ENCODE peak calls at places on chromosomes 1 and 21, in nine cellular contexts. One of them, this sample, is unnamed.

GRCh38 chr1:17874231-17874630 is 119.1 kb downstream of the ACTL8 start:
- DNase-seq in neuronal stem cell: no peak
- DNase-seq in cardiac muscle cell: no peak
- DNase-seq in thoracic aorta: no peak
- DNase-seq in K562: no peak
- DNase-seq in A549: no peak
- DNase-seq in upper lobe of right lung: no peak
- DNase-seq in GM23338: no peak
- DNase-seq in right atrium auricular region: no peak
- DNase-seq in this sample: no peak

GRCh38 chr1:2415801-2416208 is 3.4 kb upstream of the PEX10 start:
- DNase-seq in GM23338: no peak
- DNase-seq in cardiac muscle cell: no peak
- DNase-seq in A549: no peak
- DNase-seq in thoracic aorta: no peak
- DNase-seq in upper lobe of right lung: no peak
- DNase-seq in neuronal stem cell: no peak
- DNase-seq in right atrium auricular region: no peak
- DNase-seq in K562: no peak
- DNase-seq in this sample: no peak

GRCh38 chr1:32496127-32496526 is 31.3 kb downstream of the ZBTB8B start:
- DNase-seq in thoracic aorta: no peak
- DNase-seq in neuronal stem cell: no peak
- DNase-seq in GM23338: no peak
- DNase-seq in right atrium auricular region: no peak
- DNase-seq in upper lobe of right lung: no peak
- DNase-seq in cardiac muscle cell: no peak
- DNase-seq in K562: no peak
- DNase-seq in A549: no peak
- DNase-seq in this sample: no peak

GRCh38 chr1:167065481-167065880 is 24.7 kb downstream of the GPA33 start:
- DNase-seq in neuronal stem cell: no peak
- DNase-seq in GM23338: no peak
- DNase-seq in right atrium auricular region: no peak
- DNase-seq in A549: no peak
- DNase-seq in thoracic aorta: no peak
- DNase-seq in upper lobe of right lung: no peak
- DNase-seq in K562: no peak
- DNase-seq in cardiac muscle cell: no peak
- DNase-seq in this sample: no peak

GRCh38 chr1:46809071-46809470 is 10.2 kb downstream of the CYP4B1 start:
- DNase-seq in thoracic aorta: no peak
- DNase-seq in cardiac muscle cell: no peak
- DNase-seq in GM23338: no peak
- DNase-seq in upper lobe of right lung: no peak
- DNase-seq in K562: no peak
- DNase-seq in neuronal stem cell: no peak
- DNase-seq in A549: no peak
- DNase-seq in right atrium auricular region: no peak
- DNase-seq in this sample: no peak

GRCh38 chr1:219507432-219507831 is 105.5 kb downstream of the ZC3H11B start:
- DNase-seq in cardiac muscle cell: no peak
- DNase-seq in right atrium auricular region: no peak
- DNase-seq in upper lobe of right lung: no peak
- DNase-seq in GM23338: no peak
- DNase-seq in A549: no peak
- DNase-seq in K562: no peak
- DNase-seq in neuronal stem cell: no peak
- DNase-seq in thoracic aorta: no peak
- DNase-seq in this sample: no peak

GRCh38 chr1:202516434-202516877 is 168.0 kb downstream of the PPP1R12B start:
- DNase-seq in GM23338: no peak
- DNase-seq in K562: no peak
- DNase-seq in cardiac muscle cell: no peak
- DNase-seq in A549: no peak
- DNase-seq in neuronal stem cell: no peak
- DNase-seq in right atrium auricular region: no peak
- DNase-seq in thoracic aorta: no peak
- DNase-seq in upper lobe of right lung: no peak
- DNase-seq in this sample: no peak

GRCh38 chr21:36005018-36005417 is 55.3 kb downstream of the SETD4 start:
- DNase-seq in right atrium auricular region: no peak
- DNase-seq in thoracic aorta: no peak
- DNase-seq in GM23338: peak; percentile 27
- DNase-seq in cardiac muscle cell: no peak
- DNase-seq in K562: peak; percentile 17
- DNase-seq in upper lobe of right lung: no peak
- DNase-seq in neuronal stem cell: no peak
- DNase-seq in A549: no peak
- DNase-seq in this sample: peak; percentile 29

GRCh38 chr1:91173379-91173890 is 151.6 kb upstream of the ZNF644 start:
- DNase-seq in GM23338: no peak
- DNase-seq in neuronal stem cell: no peak
- DNase-seq in thoracic aorta: no peak
- DNase-seq in right atrium auricular region: no peak
- DNase-seq in cardiac muscle cell: no peak
- DNase-seq in upper lobe of right lung: no peak
- DNase-seq in A549: no peak
- DNase-seq in K562: no peak
- DNase-seq in this sample: no peak

GRCh38 chr1:248618119-248618518 is 16.8 kb downstream of the OR2T11 start:
- DNase-seq in upper lobe of right lung: no peak
- DNase-seq in cardiac muscle cell: no peak
- DNase-seq in thoracic aorta: no peak
- DNase-seq in GM23338: no peak
- DNase-seq in K562: no peak
- DNase-seq in neuronal stem cell: no peak
- DNase-seq in right atrium auricular region: no peak
- DNase-seq in A549: no peak
- DNase-seq in this sample: no peak

GRCh38 chr1:43232071-43232470 is 37.7 kb upstream of the TMEM125 start:
- DNase-seq in GM23338: no peak
- DNase-seq in cardiac muscle cell: no peak
- DNase-seq in upper lobe of right lung: no peak
- DNase-seq in neuronal stem cell: no peak
- DNase-seq in thoracic aorta: no peak
- DNase-seq in right atrium auricular region: peak; percentile 68
- DNase-seq in A549: no peak
- DNase-seq in K562: no peak
- DNase-seq in this sample: no peak

GRCh38 chr1:115727706-115728249 is 40.7 kb downstream of the CASQ2 start:
- DNase-seq in A549: no peak
- DNase-seq in thoracic aorta: no peak
- DNase-seq in upper lobe of right lung: peak; percentile 83
- DNase-seq in GM23338: no peak
- DNase-seq in K562: no peak
- DNase-seq in neuronal stem cell: no peak
- DNase-seq in right atrium auricular region: peak; percentile 82
- DNase-seq in cardiac muscle cell: no peak
- DNase-seq in this sample: peak; percentile 91

GRCh38 chr1:71650126-71650525 is 569.3 kb upstream of the ZRANB2 start:
- DNase-seq in right atrium auricular region: no peak
- DNase-seq in GM23338: no peak
- DNase-seq in upper lobe of right lung: no peak
- DNase-seq in A549: no peak
- DNase-seq in neuronal stem cell: no peak
- DNase-seq in K562: no peak
- DNase-seq in thoracic aorta: no peak
- DNase-seq in cardiac muscle cell: no peak
- DNase-seq in this sample: no peak

GRCh38 chr1:235650341-235651169 is 971 bp upstream of the GNG4 start:
- DNase-seq in upper lobe of right lung: no peak
- DNase-seq in right atrium auricular region: peak; percentile 46
- DNase-seq in A549: no peak
- DNase-seq in cardiac muscle cell: peak; percentile 49
- DNase-seq in K562: no peak
- DNase-seq in GM23338: peak; percentile 86
- DNase-seq in neuronal stem cell: peak; percentile 53
- DNase-seq in thoracic aorta: no peak
- DNase-seq in this sample: no peak

GRCh38 chr1:100539836-100540536 is 2.0 kb downstream of the GPR88 start:
- DNase-seq in right atrium auricular region: no peak
- DNase-seq in upper lobe of right lung: peak; percentile 67
- DNase-seq in GM23338: peak; percentile 66
- DNase-seq in cardiac muscle cell: peak; percentile 50
- DNase-seq in thoracic aorta: no peak
- DNase-seq in A549: no peak
- DNase-seq in K562: no peak
- DNase-seq in neuronal stem cell: peak; percentile 15
- DNase-seq in this sample: no peak

GRCh38 chr1:160375788-160376524 is 9.1 kb downstream of the NHLH1 start:
- DNase-seq in A549: no peak
- DNase-seq in thoracic aorta: no peak
- DNase-seq in neuronal stem cell: peak; percentile 54
- DNase-seq in right atrium auricular region: peak; percentile 55
- DNase-seq in GM23338: peak; percentile 71
- DNase-seq in K562: peak; percentile 38
- DNase-seq in upper lobe of right lung: no peak
- DNase-seq in cardiac muscle cell: no peak
- DNase-seq in this sample: peak; percentile 60
- H3K4me1 ChIP-seq in A549: no peaks in the 10 kb centered on the region
- H3K4me1 ChIP-seq in thoracic aorta: no peaks in the 10 kb centered on the region
- H3K4me1 ChIP-seq in neuronal stem cell: peaks cover 26% of the 10 kb centered on the region
- H3K4me1 ChIP-seq in right atrium auricular region: no peaks in the 10 kb centered on the region
- H3K4me1 ChIP-seq in GM23338: peaks cover 34% of the 10 kb centered on the region
- H3K4me1 ChIP-seq in K562: peaks cover 17% of the 10 kb centered on the region
- H3K4me1 ChIP-seq in upper lobe of right lung: peaks cover 11% of the 10 kb centered on the region
- H3K4me1 ChIP-seq in cardiac muscle cell: no peaks in the 10 kb centered on the region
- H3K4me1 ChIP-seq in this sample: peaks cover 39% of the 10 kb centered on the region

GRCh38 chr21:43020771-43021170 is 46.4 kb downstream of the PKNOX1 start:
- DNase-seq in upper lobe of right lung: peak; percentile 21
- DNase-seq in right atrium auricular region: no peak
- DNase-seq in GM23338: no peak
- DNase-seq in cardiac muscle cell: no peak
- DNase-seq in neuronal stem cell: no peak
- DNase-seq in K562: no peak
- DNase-seq in thoracic aorta: no peak
- DNase-seq in A549: no peak
- DNase-seq in this sample: no peak

GRCh38 chr21:43018519-43018918 is 44.2 kb downstream of the PKNOX1 start:
- DNase-seq in K562: no peak
- DNase-seq in upper lobe of right lung: peak; percentile 27
- DNase-seq in GM23338: no peak
- DNase-seq in cardiac muscle cell: no peak
- DNase-seq in A549: no peak
- DNase-seq in neuronal stem cell: no peak
- DNase-seq in thoracic aorta: no peak
- DNase-seq in right atrium auricular region: no peak
- DNase-seq in this sample: no peak

GRCh38 chr21:43020177-43020576 is 45.8 kb downstream of the PKNOX1 start:
- DNase-seq in GM23338: no peak
- DNase-seq in right atrium auricular region: no peak
- DNase-seq in K562: no peak
- DNase-seq in A549: no peak
- DNase-seq in neuronal stem cell: no peak
- DNase-seq in upper lobe of right lung: peak; percentile 36
- DNase-seq in thoracic aorta: no peak
- DNase-seq in cardiac muscle cell: no peak
- DNase-seq in this sample: no peak

GRCh38 chr21:43015906-43016540 is 41.7 kb downstream of the PKNOX1 start:
- DNase-seq in K562: no peak
- DNase-seq in cardiac muscle cell: no peak
- DNase-seq in neuronal stem cell: no peak
- DNase-seq in GM23338: no peak
- DNase-seq in A549: no peak
- DNase-seq in thoracic aorta: no peak
- DNase-seq in right atrium auricular region: no peak
- DNase-seq in upper lobe of right lung: peak; percentile 51
- DNase-seq in this sample: no peak

GRCh38 chr21:43016728-43017127 is 42.4 kb downstream of the PKNOX1 start:
- DNase-seq in A549: no peak
- DNase-seq in upper lobe of right lung: peak; percentile 7
- DNase-seq in cardiac muscle cell: no peak
- DNase-seq in right atrium auricular region: no peak
- DNase-seq in K562: no peak
- DNase-seq in neuronal stem cell: no peak
- DNase-seq in GM23338: no peak
- DNase-seq in thoracic aorta: no peak
- DNase-seq in this sample: no peak
- H3K4me1 ChIP-seq in A549: no peaks in the 10 kb centered on the region
- H3K4me1 ChIP-seq in upper lobe of right lung: no peaks in the 10 kb centered on the region
- H3K4me1 ChIP-seq in cardiac muscle cell: no peaks in the 10 kb centered on the region
- H3K4me1 ChIP-seq in right atrium auricular region: no peaks in the 10 kb centered on the region
- H3K4me1 ChIP-seq in K562: no peaks in the 10 kb centered on the region
- H3K4me1 ChIP-seq in neuronal stem cell: peaks cover 4% of the 10 kb centered on the region
- H3K4me1 ChIP-seq in GM23338: no peaks in the 10 kb centered on the region
- H3K4me1 ChIP-seq in thoracic aorta: no peaks in the 10 kb centered on the region
- H3K4me1 ChIP-seq in this sample: no peaks in the 10 kb centered on the region

GRCh38 chr1:231023150-231023549 is 16.9 kb downstream of the FAM89A start:
- DNase-seq in upper lobe of right lung: no peak
- DNase-seq in GM23338: no peak
- DNase-seq in right atrium auricular region: no peak
- DNase-seq in neuronal stem cell: no peak
- DNase-seq in cardiac muscle cell: no peak
- DNase-seq in A549: no peak
- DNase-seq in K562: no peak
- DNase-seq in thoracic aorta: no peak
- DNase-seq in this sample: no peak
- H3K4me1 ChIP-seq in upper lobe of right lung: peaks cover 25% of the 10 kb centered on the region
- H3K4me1 ChIP-seq in GM23338: peaks cover 17% of the 10 kb centered on the region
- H3K4me1 ChIP-seq in right atrium auricular region: no peaks in the 10 kb centered on the region
- H3K4me1 ChIP-seq in neuronal stem cell: no peaks in the 10 kb centered on the region
- H3K4me1 ChIP-seq in cardiac muscle cell: no peaks in the 10 kb centered on the region
- H3K4me1 ChIP-seq in A549: no peaks in the 10 kb centered on the region
- H3K4me1 ChIP-seq in K562: peaks cover 3% of the 10 kb centered on the region
- H3K4me1 ChIP-seq in thoracic aorta: no peaks in the 10 kb centered on the region
- H3K4me1 ChIP-seq in this sample: no peaks in the 10 kb centered on the region

GRCh38 chr1:62772607-62773295 is 11.2 kb upstream of the ATG4C start:
- DNase-seq in K562: no peak
- DNase-seq in right atrium auricular region: no peak
- DNase-seq in cardiac muscle cell: no peak
- DNase-seq in neuronal stem cell: no peak
- DNase-seq in thoracic aorta: no peak
- DNase-seq in A549: no peak
- DNase-seq in upper lobe of right lung: no peak
- DNase-seq in GM23338: no peak
- DNase-seq in this sample: no peak
- H3K4me1 ChIP-seq in K562: no peaks in the 10 kb centered on the region
- H3K4me1 ChIP-seq in right atrium auricular region: no peaks in the 10 kb centered on the region
- H3K4me1 ChIP-seq in cardiac muscle cell: no peaks in the 10 kb centered on the region
- H3K4me1 ChIP-seq in neuronal stem cell: no peaks in the 10 kb centered on the region
- H3K4me1 ChIP-seq in thoracic aorta: peaks cover 2% of the 10 kb centered on the region
- H3K4me1 ChIP-seq in A549: no peaks in the 10 kb centered on the region
- H3K4me1 ChIP-seq in upper lobe of right lung: no peaks in the 10 kb centered on the region
- H3K4me1 ChIP-seq in GM23338: peaks cover under 1% of the 10 kb centered on the region
- H3K4me1 ChIP-seq in this sample: no peaks in the 10 kb centered on the region

GRCh38 chr1:23466423-23466989 is 17.5 kb downstream of the ASAP3 start:
- DNase-seq in GM23338: no peak
- DNase-seq in right atrium auricular region: no peak
- DNase-seq in cardiac muscle cell: no peak
- DNase-seq in thoracic aorta: no peak
- DNase-seq in A549: no peak
- DNase-seq in upper lobe of right lung: no peak
- DNase-seq in neuronal stem cell: no peak
- DNase-seq in K562: no peak
- DNase-seq in this sample: no peak
- H3K4me1 ChIP-seq in GM23338: no peaks in the 10 kb centered on the region
- H3K4me1 ChIP-seq in right atrium auricular region: no peaks in the 10 kb centered on the region
- H3K4me1 ChIP-seq in cardiac muscle cell: no peaks in the 10 kb centered on the region
- H3K4me1 ChIP-seq in thoracic aorta: peaks cover 5% of the 10 kb centered on the region
- H3K4me1 ChIP-seq in A549: no peaks in the 10 kb centered on the region
- H3K4me1 ChIP-seq in upper lobe of right lung: peaks cover 5% of the 10 kb centered on the region
- H3K4me1 ChIP-seq in neuronal stem cell: no peaks in the 10 kb centered on the region
- H3K4me1 ChIP-seq in K562: peaks cover 6% of the 10 kb centered on the region
- H3K4me1 ChIP-seq in this sample: no peaks in the 10 kb centered on the region

This sample was measured in SJCRH30.